ENCODE peak calls at places on chromosomes 5 and 9, in four cellular contexts. I is GM12878, Q is HL-60, X is K562. W is an unnamed sample.

GRCh38 chr9:125805057-125805456 is 57.9 kb downstream of the PBX3 start:
- DNase-seq in I (no peak), Q (no peak), X (no peak), W (no peak)

GRCh38 chr9:137774775-137775386 is 102.7 kb upstream of the CACNA1B start:
- DNase-seq in I (no peak), Q (no peak), X (no peak), W (no peak)

GRCh38 chr9:99178912-99179872 is 42.5 kb downstream of the ALG2 start:
- DNase-seq in I (no peak), Q (no peak), X (no peak), W (no peak)

GRCh38 chr5:125536582-125536981 is 790.1 kb upstream of the ZNF608 start:
- DNase-seq in I (no peak), Q (no peak), X (no peak), W (no peak)

GRCh38 chr5:145968970-145969713 is 32.8 kb downstream of the SH3RF2 start:
- DNase-seq in I (no peak), Q (no peak), X (no peak), W (no peak)

GRCh38 chr9:127589955-127590370 is 22.1 kb upstream of the STXBP1 start:
- DNase-seq in I (no peak), Q (no peak), X (peak; percentile 77), W (no peak)

GRCh38 chr9:130239363-130239695 is 26.2 kb upstream of the HMCN2 start:
- DNase-seq in I (no peak), Q (no peak), X (no peak), W (no peak)

GRCh38 chr9:73132034-73132776 is 19.5 kb upstream of the ANXA1 start:
- DNase-seq in I (peak; percentile 55), Q (peak; percentile 58), X (no peak), W (peak; percentile 9)

GRCh38 chr5:73816656-73817420 is 190.8 kb downstream of the ARHGEF28 start:
- DNase-seq in I (no peak), Q (no peak), X (no peak), W (no peak)

GRCh38 chr9:126036881-126037291 is 289.7 kb downstream of the PBX3 start:
- DNase-seq in I (no peak), Q (no peak), X (no peak), W (no peak)

DNA sequence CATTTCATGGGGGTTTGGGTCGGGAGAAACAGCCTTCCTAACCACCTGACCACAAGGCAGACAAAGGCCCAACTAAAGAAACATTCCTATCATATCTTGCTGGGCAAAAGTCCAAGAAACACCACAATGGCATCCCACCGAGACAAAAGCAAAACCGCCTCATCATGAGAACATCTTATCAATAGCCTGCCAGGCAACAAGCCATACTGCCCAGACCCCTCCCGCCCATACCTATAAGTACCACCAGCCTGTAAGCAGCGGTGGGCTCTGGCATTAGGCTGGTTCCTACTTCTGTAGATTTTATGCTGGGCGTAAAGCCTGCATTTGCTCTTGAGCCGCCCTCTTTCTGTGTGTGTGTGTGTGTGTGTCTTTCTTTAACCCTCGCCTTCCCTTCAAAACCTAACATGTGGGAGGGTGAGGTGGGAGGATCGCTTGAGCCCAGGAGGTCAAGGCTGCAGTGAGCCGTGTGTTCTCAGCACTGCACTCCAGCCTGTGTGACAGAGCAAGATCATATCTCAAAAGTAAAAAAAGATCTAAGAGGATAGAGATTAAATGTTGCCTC is 56.9 kb downstream of the PDE6A start:
- DNase-seq in I (no peak), Q (no peak), X (no peak), W (no peak)
- TF ChIP-seq SPI1 in I (no peak), Q (no peak), X (no peak), W (no peak)

DNA sequence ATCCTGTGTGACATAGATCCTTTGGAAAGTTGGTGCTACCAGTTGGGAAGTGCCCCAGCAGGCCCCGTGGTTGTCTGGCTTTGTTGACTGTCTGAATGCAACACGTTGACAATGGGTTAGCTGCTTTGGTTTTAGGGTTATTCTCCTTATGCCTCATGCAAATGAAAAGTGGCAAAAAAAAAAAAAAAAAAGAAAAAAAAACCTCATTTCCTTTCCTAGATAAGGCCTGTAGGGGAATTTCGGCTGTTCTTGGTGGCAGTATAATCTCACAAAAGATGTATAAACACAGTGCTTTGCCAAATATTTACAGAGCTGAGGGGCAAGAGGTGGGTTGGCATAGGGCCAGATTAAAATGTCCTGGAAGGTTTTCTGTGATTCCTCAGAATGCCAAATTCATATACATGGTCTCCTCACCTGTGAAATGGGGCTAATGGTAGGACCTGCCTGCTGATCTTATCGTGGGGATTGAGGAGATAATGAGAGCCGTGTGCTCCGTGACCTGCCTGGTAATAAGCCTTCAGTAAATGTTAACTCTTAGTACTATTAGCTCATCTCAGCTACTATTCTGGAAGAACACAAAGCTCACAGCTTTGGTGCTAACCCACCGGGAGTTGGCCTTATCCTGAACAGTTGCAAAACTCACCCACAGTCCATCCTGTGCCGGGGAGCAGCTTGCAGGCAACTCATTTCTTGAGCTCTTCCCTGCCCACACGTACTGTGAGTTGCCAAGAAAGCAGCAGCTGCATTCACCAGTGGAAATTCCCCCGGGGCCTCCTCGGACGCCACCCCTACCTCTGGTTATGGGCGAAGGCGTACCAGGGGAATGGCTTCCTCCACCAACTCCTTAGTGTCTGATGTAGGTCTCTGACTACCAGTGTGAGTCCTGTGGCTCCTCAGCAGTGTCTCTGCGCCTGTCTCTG is 220.3 kb downstream of the NR3C1 start:
- DNase-seq in I (peak; percentile 84), Q (no peak), X (no peak), W (no peak)
- TF ChIP-seq SPI1 in I (no peak), Q (no peak), X (no peak), W (no peak)

GRCh38 chr5:16169550-16169949 is 10.0 kb downstream of the MARCHF11 start:
- DNase-seq in I (no peak), Q (no peak), X (no peak), W (no peak)
- TF ChIP-seq SPI1 in I (no peak), Q (no peak), X (no peak), W (no peak)

DNA sequence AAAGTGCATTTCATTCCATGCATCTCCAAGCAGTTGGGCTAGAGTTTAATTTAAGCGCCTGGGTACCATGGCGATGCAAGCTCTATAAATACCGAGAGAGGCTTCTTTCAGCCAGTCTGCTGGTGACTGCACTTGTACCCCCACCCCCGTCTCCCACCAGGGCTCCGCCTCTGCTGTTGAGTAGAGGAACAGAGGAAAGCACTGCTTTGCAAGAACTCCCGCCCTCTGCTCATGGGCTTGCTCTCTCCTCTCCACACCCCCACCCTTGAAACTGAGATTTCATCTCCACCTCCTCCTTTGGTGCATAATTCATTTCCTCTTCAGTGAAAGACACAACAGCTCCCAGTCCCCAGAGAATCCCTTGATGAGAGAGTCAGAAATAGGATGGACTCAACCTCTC is 5.1 kb upstream of the WWC1 start:
- DNase-seq in I (no peak), Q (no peak), X (no peak), W (no peak)
- TF ChIP-seq SPI1 in I (no peak), Q (no peak), X (no peak), W (no peak)

DNA sequence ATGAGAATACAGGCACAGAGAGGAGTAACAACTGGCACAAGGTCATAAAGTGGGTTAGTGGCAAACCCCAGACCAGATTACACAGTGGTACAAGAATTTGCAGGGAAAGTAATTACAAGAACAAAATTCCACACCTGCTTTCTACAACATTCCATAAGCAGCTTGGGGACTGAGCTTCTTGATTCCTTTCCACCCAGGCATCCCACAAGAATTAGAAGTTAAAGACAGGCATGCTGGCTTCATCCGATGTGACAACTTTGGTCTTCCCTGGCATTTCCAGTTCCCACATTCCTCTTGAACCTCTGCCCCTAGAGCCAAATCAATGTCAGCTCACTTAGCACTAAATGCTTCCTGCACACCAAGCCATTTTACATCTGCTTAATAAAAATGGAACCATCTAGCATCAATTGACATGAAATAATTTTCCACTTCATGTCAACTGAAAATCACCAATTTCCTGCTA is 435.8 kb upstream of the PAPPA start:
- DNase-seq in I (no peak), Q (no peak), X (no peak), W (no peak)
- TF ChIP-seq SPI1 in I (no peak), Q (no peak), X (no peak), W (no peak)

W was measured in GM12891.